ENCODE peak calls at places on chromosomes 13 and 19, in four cellular contexts. P is neural crest cell, B is iPS-NIHi11, R is K562. D is an unnamed sample.

GRCh38 chr13:23349127-23349897 is 84.2 kb downstream of the SACS start:
- DNase-seq in R (no peak), P (no peak), B (no peak), D (no peak)

GRCh38 chr19:277131-277530 is 14.1 kb downstream of the PLPP2 start:
- DNase-seq in R (no peak), P (no peak), B (no peak), D (no peak)

GRCh38 chr19:29706635-29707034 is 8.4 kb downstream of the C19orf12 start:
- DNase-seq in R (no peak), B (no peak), P (no peak), D (no peak)

GRCh38 chr19:5534787-5535586 is 32.8 kb downstream of the TINCR start:
- DNase-seq in R (peak; percentile 64), P (peak; percentile 52), B (no peak), D (no peak)

GRCh38 chr13:32212420-32212819 is 102.7 kb downstream of the ZAR1L start:
- DNase-seq in R (no peak), P (no peak), B (no peak), D (no peak)

GRCh38 chr19:18894254-18895037 is 1.5 kb downstream of the CERS1 start:
- DNase-seq in R (peak; percentile 70), B (peak; percentile 90), P (peak; percentile 56), D (no peak)

GRCh38 chr13:114161644-114162532 is 17.2 kb upstream of the CFAP97D2 start:
- DNase-seq in P (no peak), R (no peak), B (no peak), D (no peak)

GRCh38 chr19:40928859-40929258 is 46.8 kb upstream of the CYP2A7 start:
- DNase-seq in P (no peak), B (no peak), R (no peak), D (no peak)

GRCh38 chr13:112720814-112721197 is 31.0 kb downstream of the ATP11A start:
- DNase-seq in B (no peak), P (no peak), R (no peak), D (no peak)

GRCh38 chr19:38142176-38143035 is 81.6 kb downstream of the DPF1 start:
- DNase-seq in B (peak; percentile 92), R (peak; percentile 75), P (peak; percentile 63), D (peak; percentile 54)

GRCh38 chr13:52743988-52744387 is 4.4 kb upstream of the CNMD start:
- DNase-seq in P (no peak), B (no peak), R (no peak), D (no peak)

GRCh38 chr13:102933076-102933922 is 87.5 kb downstream of the ERCC5 start:
- DNase-seq in B (no peak), P (no peak), R (no peak), D (no peak)

GRCh38 chr19:23033721-23034120 is 30.7 kb upstream of the ZNF728 start:
- DNase-seq in P (no peak), R (no peak), B (no peak), D (no peak)

GRCh38 chr19:480016-480855 is 16.1 kb upstream of the MADCAM1 start:
- DNase-seq in P (peak; percentile 86), B (peak; percentile 86), R (peak; percentile 78), D (peak; percentile 37)

GRCh38 chr13:100608906-100609305 is 20.3 kb upstream of the GGACT start:
- DNase-seq in B (no peak), P (no peak), R (peak; percentile 67), D (no peak)

GRCh38 chr19:46288896-46289588 is 7.8 kb upstream of the HIF3A start:
- DNase-seq in R (no peak), B (no peak), P (no peak), D (no peak)

GRCh38 chr13:64937302-64937701 is 2292.8 kb downstream of the PCDH9 start:
- DNase-seq in B (no peak), P (no peak), R (no peak), D (no peak)

GRCh38 chr19:44747739-44748425 is 626 bp upstream of the BCL3 start:
- DNase-seq in R (no peak), P (no peak), B (no peak), D (no peak)

GRCh38 chr19:35868172-35868822 is at the start of gene APLP1:
- DNase-seq in P (peak; percentile 66), R (peak; percentile 88), B (peak; percentile 76), D (peak; percentile 51)

GRCh38 chr13:30615851-30616311 is 1.8 kb upstream of the USPL1 start:
- DNase-seq in B (no peak), R (peak; percentile 12), P (no peak), D (no peak)

GRCh38 chr13:109312399-109312798 is 474.0 kb downstream of the IRS2 start:
- DNase-seq in B (no peak), P (no peak), R (no peak), D (no peak)

GRCh38 chr19:45280471-45280961 is 29.4 kb downstream of the MARK4 start:
- DNase-seq in P (no peak), B (no peak), R (no peak), D (no peak)

GRCh38 chr19:6828306-6828697 is 55.8 kb downstream of the VAV1 start:
- DNase-seq in B (peak; percentile 45), R (peak; percentile 39), P (no peak), D (peak; percentile 76)

GRCh38 chr19:57566396-57567256 is 7.0 kb upstream of the ZNF550 start:
- DNase-seq in R (no peak), P (no peak), B (no peak), D (peak; percentile 33)

GRCh38 chr19:3343619-3344502 is 22.5 kb upstream of the NFIC start:
- DNase-seq in B (peak; percentile 87), R (peak; percentile 91), P (no peak), D (peak; percentile 96)

GRCh38 chr13:109949395-109949794 is 163.0 kb upstream of the IRS2 start:
- DNase-seq in B (no peak), R (no peak), P (no peak), D (no peak)

GRCh38 chr19:3142938-3143337 is 7.1 kb downstream of the GNA15 start:
- DNase-seq in P (no peak), R (no peak), B (no peak), D (no peak)

GRCh38 chr13:112063309-112063626 is 3.7 kb upstream of the SOX1 start:
- DNase-seq in B (no peak), R (no peak), P (no peak), D (no peak)

GRCh38 chr13:64453831-64454230 is 2776.3 kb downstream of the PCDH9 start:
- DNase-seq in P (no peak), B (peak; percentile 9), R (no peak), D (no peak)

GRCh38 chr19:33628921-33629825 is 7.4 kb downstream of the CHST8 start:
- DNase-seq in P (no peak), B (no peak), R (no peak), D (peak; percentile 47)

GRCh38 chr13:75432045-75432444 is 49.9 kb downstream of the TBC1D4 start:
- DNase-seq in P (no peak), R (no peak), B (no peak), D (peak; percentile 2)

GRCh38 chr13:59422646-59423045 is 741.1 kb downstream of the DIAPH3 start:
- DNase-seq in B (no peak), R (no peak), P (no peak), D (no peak)

GRCh38 chr19:50921391-50922315 is 10.5 kb upstream of the KLK4 start:
- DNase-seq in P (no peak), B (no peak), R (no peak), D (no peak)